ENCODE peak calls at places on chromosomes 6 and 20, in seven cellular contexts. Z is stimulated activated CD8-positive, alpha-beta memory T cell treated with anti-CD3 and anti-CD28 coated beads, Interleukin-7, amount 100 ng/mL, for 1 hour; K is H54; T is D341Med; U is CD8-positive, alpha-beta memory T cell; S is left lung; B is NCI-H748 treated with DMSO at 0.1 percent for 48 hours. A is an unnamed sample.

GRCh38 chr6:15434823-15435380 is 189.0 kb downstream of the JARID2 start:
- DNase-seq in K (no peak), U (no peak), S (no peak), T (no peak), B (no peak), Z (no peak), A (no peak)

GRCh38 chr6:1670711-1671462 is 61.2 kb downstream of the FOXC1 start:
- DNase-seq in T (no peak), U (no peak), S (no peak), B (no peak), K (no peak), Z (no peak), A (no peak)

GRCh38 chr6:158010591-158011477 is 29.2 kb downstream of the SYNJ2 start:
- DNase-seq in T (no peak), S (peak), Z (no peak), K (no peak), B (no peak), U (no peak), A (no peak)

GRCh38 chr6:10658910-10659696 is 35.3 kb downstream of the C6orf52 start:
- DNase-seq in S (no peak), B (no peak), K (no peak), Z (no peak), T (no peak), U (no peak), A (no peak)

GRCh38 chr6:89258912-89259311 is 41.8 kb upstream of the GABRR1 start:
- DNase-seq in S (no peak), K (no peak), Z (no peak), T (no peak), B (no peak), U (no peak), A (no peak)

GRCh38 chr20:36791862-36792261 is 18.3 kb upstream of the DSN1 start:
- DNase-seq in Z (no peak), B (no peak), U (no peak), K (no peak), T (no peak), S (no peak), A (no peak)

GRCh38 chr6:169173532-169174268 is 79.9 kb downstream of the THBS2 start:
- DNase-seq in U (no peak), B (no peak), Z (no peak), K (no peak), S (no peak), T (peak), A (no peak)

GRCh38 chr6:40611912-40612311 is 24.7 kb upstream of the LRFN2 start:
- DNase-seq in U (no peak), Z (no peak), T (no peak), B (no peak), K (no peak), S (no peak), A (no peak)

GRCh38 chr20:36454664-36455427 is 86.5 kb upstream of the MYL9 start:
- DNase-seq in S (peak), K (peak), Z (no peak), T (no peak), B (no peak), U (no peak), A (no peak)

GRCh38 chr20:24568842-24569241 is 99.4 kb downstream of the SYNDIG1 start:
- DNase-seq in B (no peak), K (no peak), Z (no peak), S (no peak), T (no peak), U (no peak), A (no peak)

GRCh38 chr6:118188561-118188960 is 281.5 kb downstream of the SLC35F1 start:
- DNase-seq in T (no peak), S (no peak), Z (no peak), K (no peak), U (no peak), B (no peak), A (no peak)

GRCh38 chr6:104957301-104958177 is 632 bp downstream of the LIN28B start:
- DNase-seq in U (no peak), K (no peak), Z (no peak), S (no peak), B (peak), T (peak), A (no peak)

GRCh38 chr6:36852481-36853147 is 13.4 kb upstream of the CPNE5 start:
- DNase-seq in Z (no peak), U (no peak), K (peak), T (no peak), B (no peak), S (no peak), A (no peak)

GRCh38 chr6:122752493-122752892 is 27.0 kb upstream of the FABP7 start:
- DNase-seq in Z (no peak), U (no peak), S (no peak), B (no peak), T (no peak), K (no peak), A (no peak)

GRCh38 chr6:160510199-160510598 is 153.9 kb downstream of the LPA start:
- DNase-seq in U (no peak), S (no peak), B (no peak), K (no peak), Z (no peak), T (no peak), A (no peak)

GRCh38 chr20:62511300-62511914 is 35.6 kb upstream of the GATA5 start:
- DNase-seq in B (no peak), U (no peak), S (no peak), T (no peak), Z (no peak), K (no peak), A (no peak)

GRCh38 chr6:157205473-157206358 is 117.6 kb downstream of the TMEM242 start:
- DNase-seq in K (no peak), B (no peak), Z (no peak), S (no peak), U (no peak), T (no peak), A (no peak)

GRCh38 chr6:32194388-32194787 is 1.9 kb upstream of the GPSM3 start:
- DNase-seq in T (no peak), S (no peak), Z (no peak), K (no peak), U (no peak), B (no peak), A (no peak)

GRCh38 chr6:149061933-149062332 is 255.6 kb upstream of the TAB2 start:
- DNase-seq in S (no peak), T (no peak), U (no peak), B (no peak), K (no peak), Z (no peak), A (no peak)

GRCh38 chr6:167409689-167410088 is 84.8 kb downstream of the TTLL2 start:
- DNase-seq in B (no peak), K (no peak), Z (no peak), T (no peak), U (no peak), S (no peak), A (no peak)

GRCh38 chr6:3231213-3232016 is 4.0 kb upstream of the TUBB2B start:
- DNase-seq in S (no peak), Z (no peak), U (no peak), K (peak), T (peak), B (peak), A (peak)

GRCh38 chr6:124010574-124010973 is 206.9 kb downstream of the NKAIN2 start:
- DNase-seq in K (no peak), T (no peak), Z (no peak), S (no peak), U (no peak), B (no peak), A (no peak)

GRCh38 chr6:104958720-104959452 is 2.0 kb downstream of the LIN28B start:
- DNase-seq in Z (no peak), U (no peak), S (no peak), K (no peak), T (no peak), B (peak), A (no peak)

GRCh38 chr20:9903048-9903651 is 64.3 kb upstream of the PAK5 start:
- DNase-seq in U (no peak), B (peak), Z (no peak), T (no peak), K (no peak), S (no peak), A (no peak)

GRCh38 chr20:12358006-12358654 is 440.4 kb downstream of the BTBD3 start:
- DNase-seq in S (no peak), Z (no peak), K (no peak), U (no peak), B (peak), T (no peak), A (no peak)

GRCh38 chr6:41059569-41059968 is 6.6 kb downstream of the APOBEC2 start:
- DNase-seq in B (no peak), Z (no peak), S (no peak), T (no peak), K (no peak), U (no peak), A (no peak)

GRCh38 chr20:52145587-52145986 is 46.0 kb downstream of the ZFP64 start:
- DNase-seq in K (no peak), B (no peak), U (no peak), Z (no peak), T (no peak), S (no peak), A (no peak)

GRCh38 chr6:145749632-145750031 is 14.3 kb upstream of the EPM2A start:
- DNase-seq in Z (no peak), B (no peak), U (no peak), S (no peak), T (no peak), K (no peak), A (no peak)

GRCh38 chr6:140669321-140669720 is 1294.9 kb upstream of the CITED2 start:
- DNase-seq in Z (no peak), K (no peak), U (no peak), S (no peak), B (no peak), T (no peak), A (no peak)

GRCh38 chr6:46010771-46011170 is 4.9 kb downstream of the CLIC5 start:
- DNase-seq in U (no peak), B (no peak), S (no peak), K (no peak), Z (no peak), T (no peak), A (no peak)